ENCODE peak calls at places on chromosome 15, in ten cellular contexts. One of them, this sample, is unnamed. For H3K36me3 and H3K27me3, the result is how much of the 10 kb centered on the place peaks cover.

GRCh38 chr15:60090747-60091146 is 86.6 kb downstream of the FOXB1 start:
- DNase-seq in left ventricle myocardium inferior: no peak
- DNase-seq in brain microvascular endothelial cell: no peak
- DNase-seq in astrocyte: no peak
- DNase-seq in hepatocyte: no peak
- DNase-seq in heart right ventricle: no peak
- DNase-seq in heart left ventricle: no peak
- DNase-seq in IMR-90: no peak
- DNase-seq in GM23338: no peak
- DNase-seq in GM23248: no peak
- DNase-seq in this sample: no peak

GRCh38 chr15:35514759-35515158 is 31.2 kb downstream of the DPH6 start:
- DNase-seq in left ventricle myocardium inferior: no peak
- DNase-seq in brain microvascular endothelial cell: peak
- DNase-seq in astrocyte: peak
- DNase-seq in hepatocyte: no peak
- DNase-seq in heart right ventricle: no peak
- DNase-seq in heart left ventricle: no peak
- DNase-seq in IMR-90: peak
- DNase-seq in GM23338: no peak
- DNase-seq in GM23248: peak
- DNase-seq in this sample: no peak

GRCh38 chr15:97525809-97526208 is 434.7 kb upstream of the ARRDC4 start:
- DNase-seq in left ventricle myocardium inferior: no peak
- DNase-seq in brain microvascular endothelial cell: no peak
- DNase-seq in astrocyte: no peak
- DNase-seq in hepatocyte: no peak
- DNase-seq in heart right ventricle: no peak
- DNase-seq in heart left ventricle: no peak
- DNase-seq in IMR-90: no peak
- DNase-seq in GM23338: no peak
- DNase-seq in GM23248: no peak
- DNase-seq in this sample: no peak

GRCh38 chr15:88032787-88033186 is 223.8 kb downstream of the NTRK3 start:
- DNase-seq in left ventricle myocardium inferior: no peak
- DNase-seq in brain microvascular endothelial cell: no peak
- DNase-seq in astrocyte: peak
- DNase-seq in hepatocyte: no peak
- DNase-seq in heart right ventricle: no peak
- DNase-seq in heart left ventricle: no peak
- DNase-seq in IMR-90: no peak
- DNase-seq in GM23338: no peak
- DNase-seq in GM23248: peak
- DNase-seq in this sample: no peak

GRCh38 chr15:68333775-68334470 is 56.4 kb downstream of the FEM1B start:
- DNase-seq in left ventricle myocardium inferior: peak
- DNase-seq in brain microvascular endothelial cell: peak
- DNase-seq in astrocyte: peak
- DNase-seq in hepatocyte: peak
- DNase-seq in heart right ventricle: peak
- DNase-seq in heart left ventricle: no peak
- DNase-seq in IMR-90: peak
- DNase-seq in GM23338: no peak
- DNase-seq in GM23248: peak
- DNase-seq in this sample: no peak

GRCh38 chr15:63231206-63231605 is 41.8 kb downstream of the RAB8B start:
- DNase-seq in left ventricle myocardium inferior: no peak
- DNase-seq in brain microvascular endothelial cell: no peak
- DNase-seq in astrocyte: no peak
- DNase-seq in hepatocyte: no peak
- DNase-seq in heart right ventricle: no peak
- DNase-seq in heart left ventricle: no peak
- DNase-seq in IMR-90: no peak
- DNase-seq in GM23338: no peak
- DNase-seq in GM23248: no peak
- DNase-seq in this sample: no peak

GRCh38 chr15:26838742-26839460 is 28.0 kb upstream of the GABRA5 start:
- DNase-seq in left ventricle myocardium inferior: no peak
- DNase-seq in brain microvascular endothelial cell: no peak
- DNase-seq in astrocyte: no peak
- DNase-seq in hepatocyte: peak
- DNase-seq in heart right ventricle: no peak
- DNase-seq in heart left ventricle: no peak
- DNase-seq in IMR-90: no peak
- DNase-seq in GM23338: peak
- DNase-seq in GM23248: peak
- DNase-seq in this sample: peak

GRCh38 chr15:37995461-37996347 is 61.3 kb downstream of the TMCO5A start:
- DNase-seq in left ventricle myocardium inferior: no peak
- DNase-seq in brain microvascular endothelial cell: peak
- DNase-seq in astrocyte: peak
- DNase-seq in hepatocyte: peak
- DNase-seq in heart right ventricle: no peak
- DNase-seq in heart left ventricle: no peak
- DNase-seq in IMR-90: peak
- DNase-seq in GM23338: peak
- DNase-seq in GM23248: peak
- DNase-seq in this sample: no peak

GRCh38 chr15:80309769-80310384 is 57.9 kb upstream of the CTXND1 start:
- DNase-seq in left ventricle myocardium inferior: no peak
- DNase-seq in brain microvascular endothelial cell: no peak
- DNase-seq in astrocyte: no peak
- DNase-seq in hepatocyte: peak
- DNase-seq in heart right ventricle: no peak
- DNase-seq in heart left ventricle: no peak
- DNase-seq in IMR-90: peak
- DNase-seq in GM23338: peak
- DNase-seq in GM23248: peak
- DNase-seq in this sample: peak

GRCh38 chr15:51708013-51708412 is 26.7 kb downstream of the SCG3 start:
- DNase-seq in left ventricle myocardium inferior: no peak
- DNase-seq in brain microvascular endothelial cell: no peak
- DNase-seq in astrocyte: no peak
- DNase-seq in hepatocyte: peak
- DNase-seq in heart right ventricle: no peak
- DNase-seq in heart left ventricle: no peak
- DNase-seq in IMR-90: no peak
- DNase-seq in GM23338: no peak
- DNase-seq in GM23248: peak
- DNase-seq in this sample: no peak

GRCh38 chr15:63473999-63474809 is 30.2 kb upstream of the USP3 start:
- DNase-seq in left ventricle myocardium inferior: no peak
- DNase-seq in brain microvascular endothelial cell: peak
- DNase-seq in astrocyte: peak
- DNase-seq in hepatocyte: peak
- DNase-seq in heart right ventricle: no peak
- DNase-seq in heart left ventricle: no peak
- DNase-seq in IMR-90: peak
- DNase-seq in GM23338: peak
- DNase-seq in GM23248: peak
- DNase-seq in this sample: peak

GRCh38 chr15:99755692-99756409 is 22.6 kb upstream of the LYSMD4 start:
- DNase-seq in left ventricle myocardium inferior: no peak
- DNase-seq in brain microvascular endothelial cell: peak
- DNase-seq in astrocyte: peak
- DNase-seq in hepatocyte: peak
- DNase-seq in heart right ventricle: no peak
- DNase-seq in heart left ventricle: peak
- DNase-seq in IMR-90: peak
- DNase-seq in GM23338: peak
- DNase-seq in GM23248: peak
- DNase-seq in this sample: peak

GRCh38 chr15:43132830-43133428 is 457 bp upstream of the TMEM62 start:
- DNase-seq in left ventricle myocardium inferior: no peak
- DNase-seq in brain microvascular endothelial cell: no peak
- DNase-seq in astrocyte: no peak
- DNase-seq in hepatocyte: no peak
- DNase-seq in heart right ventricle: peak
- DNase-seq in heart left ventricle: no peak
- DNase-seq in IMR-90: no peak
- DNase-seq in GM23338: no peak
- DNase-seq in GM23248: no peak
- DNase-seq in this sample: no peak

GRCh38 chr15:64532921-64533320 is 72.5 kb downstream of the ZNF609 start:
- DNase-seq in left ventricle myocardium inferior: no peak
- DNase-seq in brain microvascular endothelial cell: no peak
- DNase-seq in astrocyte: no peak
- DNase-seq in hepatocyte: no peak
- DNase-seq in heart right ventricle: no peak
- DNase-seq in heart left ventricle: no peak
- DNase-seq in IMR-90: no peak
- DNase-seq in GM23338: no peak
- DNase-seq in GM23248: no peak
- DNase-seq in this sample: no peak

GRCh38 chr15:42937143-42937542 is 16.6 kb upstream of the TTBK2 start:
- DNase-seq in left ventricle myocardium inferior: no peak
- DNase-seq in brain microvascular endothelial cell: no peak
- DNase-seq in astrocyte: no peak
- DNase-seq in hepatocyte: no peak
- DNase-seq in heart right ventricle: no peak
- DNase-seq in heart left ventricle: no peak
- DNase-seq in IMR-90: no peak
- DNase-seq in GM23338: no peak
- DNase-seq in GM23248: no peak
- DNase-seq in this sample: no peak

GRCh38 chr15:40150163-40150925 is 10.5 kb upstream of the BUB1B start:
- DNase-seq in left ventricle myocardium inferior: no peak
- DNase-seq in brain microvascular endothelial cell: peak
- DNase-seq in astrocyte: peak
- DNase-seq in hepatocyte: peak
- DNase-seq in heart right ventricle: no peak
- DNase-seq in heart left ventricle: no peak
- DNase-seq in IMR-90: peak
- DNase-seq in GM23338: no peak
- DNase-seq in GM23248: peak
- DNase-seq in this sample: no peak

GRCh38 chr15:89495638-89496145 is 691 bp downstream of the RHCG start:
- DNase-seq in left ventricle myocardium inferior: no peak
- DNase-seq in brain microvascular endothelial cell: no peak
- DNase-seq in astrocyte: no peak
- DNase-seq in hepatocyte: no peak
- DNase-seq in heart right ventricle: no peak
- DNase-seq in heart left ventricle: no peak
- DNase-seq in IMR-90: no peak
- DNase-seq in GM23338: no peak
- DNase-seq in GM23248: no peak
- DNase-seq in this sample: no peak

GRCh38 chr15:35980719-35981118 is 434.8 kb upstream of the DPH6 start:
- DNase-seq in left ventricle myocardium inferior: no peak
- DNase-seq in brain microvascular endothelial cell: no peak
- DNase-seq in astrocyte: peak
- DNase-seq in hepatocyte: peak
- DNase-seq in heart right ventricle: no peak
- DNase-seq in heart left ventricle: no peak
- DNase-seq in IMR-90: peak
- DNase-seq in GM23338: no peak
- DNase-seq in GM23248: peak
- DNase-seq in this sample: no peak

GRCh38 chr15:66514586-66514985 is 9.5 kb downstream of the ZWILCH start:
- DNase-seq in left ventricle myocardium inferior: no peak
- DNase-seq in brain microvascular endothelial cell: no peak
- DNase-seq in astrocyte: no peak
- DNase-seq in hepatocyte: no peak
- DNase-seq in heart right ventricle: no peak
- DNase-seq in heart left ventricle: no peak
- DNase-seq in IMR-90: no peak
- DNase-seq in GM23338: no peak
- DNase-seq in GM23248: no peak
- DNase-seq in this sample: no peak
- H3K36me3 ChIP-seq in left ventricle myocardium inferior: under half
- H3K36me3 ChIP-seq in brain microvascular endothelial cell: under half
- H3K36me3 ChIP-seq in astrocyte: under half
- H3K36me3 ChIP-seq in hepatocyte: under half
- H3K36me3 ChIP-seq in heart right ventricle: under half
- H3K36me3 ChIP-seq in heart left ventricle: under half
- H3K36me3 ChIP-seq in IMR-90: under half
- H3K36me3 ChIP-seq in GM23338: under half
- H3K36me3 ChIP-seq in GM23248: under half
- H3K36me3 ChIP-seq in this sample: under half

GRCh38 chr15:31365655-31366127 is 39.1 kb downstream of the KLF13 start:
- DNase-seq in left ventricle myocardium inferior: peak
- DNase-seq in brain microvascular endothelial cell: peak
- DNase-seq in astrocyte: peak
- DNase-seq in hepatocyte: peak
- DNase-seq in heart right ventricle: peak
- DNase-seq in heart left ventricle: peak
- DNase-seq in IMR-90: peak
- DNase-seq in GM23338: peak
- DNase-seq in GM23248: peak
- DNase-seq in this sample: peak
- H3K4me3 ChIP-seq in left ventricle myocardium inferior: peak
- H3K4me3 ChIP-seq in brain microvascular endothelial cell: no peak
- H3K4me3 ChIP-seq in astrocyte: no peak
- H3K4me3 ChIP-seq in hepatocyte: no peak
- H3K4me3 ChIP-seq in heart right ventricle: peak
- H3K4me3 ChIP-seq in heart left ventricle: peak
- H3K4me3 ChIP-seq in IMR-90: no peak
- H3K4me3 ChIP-seq in GM23338: peak
- H3K4me3 ChIP-seq in GM23248: no peak
- H3K4me3 ChIP-seq in this sample: no peak

DNA sequence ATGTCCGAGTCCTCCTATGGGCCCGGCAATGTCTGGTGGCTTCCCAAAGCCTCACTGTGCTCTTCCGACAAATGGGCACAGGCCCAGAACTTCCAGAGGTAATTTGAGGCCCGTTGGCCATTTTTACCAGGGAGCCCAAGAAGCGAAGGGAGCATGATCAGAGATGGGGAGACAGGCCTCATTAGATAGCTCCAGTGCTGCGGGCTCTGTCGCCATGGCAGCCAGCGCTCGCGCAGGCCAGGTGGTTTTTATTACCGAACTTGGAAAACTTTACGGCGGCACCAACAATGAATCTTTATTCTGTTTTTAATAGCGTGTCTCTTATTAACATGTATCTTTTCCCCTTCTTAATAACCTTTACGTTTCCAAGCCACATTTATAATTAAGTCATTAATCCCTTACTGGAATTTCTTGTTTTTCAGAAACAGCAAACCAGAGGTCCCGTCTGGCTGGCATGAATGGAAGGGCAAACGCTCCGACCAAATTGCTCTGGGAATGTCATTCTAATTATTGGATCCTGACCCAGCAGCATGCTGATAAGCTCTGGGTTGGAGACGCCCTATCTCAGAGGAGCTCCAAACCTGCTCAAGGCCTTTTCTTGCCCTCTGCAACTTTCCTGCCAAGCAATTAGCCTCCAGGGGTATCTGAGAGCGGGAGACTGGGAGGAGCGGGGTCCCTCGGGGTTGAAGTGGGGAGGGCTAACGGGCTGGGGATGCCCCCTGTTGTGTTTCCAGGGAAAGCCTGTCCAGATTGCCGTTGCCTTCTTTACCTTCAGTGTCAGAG is 256.5 kb downstream of the TLE3 start:
- DNase-seq in left ventricle myocardium inferior: no peak
- DNase-seq in brain microvascular endothelial cell: no peak
- DNase-seq in astrocyte: no peak
- DNase-seq in hepatocyte: no peak
- DNase-seq in heart right ventricle: no peak
- DNase-seq in heart left ventricle: no peak
- DNase-seq in IMR-90: no peak
- DNase-seq in GM23338: no peak
- DNase-seq in GM23248: peak
- DNase-seq in this sample: no peak
- H3K27me3 ChIP-seq in left ventricle myocardium inferior: under half
- H3K27me3 ChIP-seq in brain microvascular endothelial cell: under half
- H3K27me3 ChIP-seq in astrocyte: under half
- H3K27me3 ChIP-seq in hepatocyte: under half
- H3K27me3 ChIP-seq in heart right ventricle: under half
- H3K27me3 ChIP-seq in heart left ventricle: under half
- H3K27me3 ChIP-seq in IMR-90: under half
- H3K27me3 ChIP-seq in GM23338: under half
- H3K27me3 ChIP-seq in GM23248: under half
- H3K27me3 ChIP-seq in this sample: under half

GRCh38 chr15:30927148-30927761 is 23.5 kb downstream of the FAN1 start:
- DNase-seq in left ventricle myocardium inferior: no peak
- DNase-seq in brain microvascular endothelial cell: no peak
- DNase-seq in astrocyte: no peak
- DNase-seq in hepatocyte: no peak
- DNase-seq in heart right ventricle: no peak
- DNase-seq in heart left ventricle: no peak
- DNase-seq in IMR-90: no peak
- DNase-seq in GM23338: no peak
- DNase-seq in GM23248: no peak
- DNase-seq in this sample: no peak
- H3K36me3 ChIP-seq in left ventricle myocardium inferior: half or more
- H3K36me3 ChIP-seq in brain microvascular endothelial cell: under half
- H3K36me3 ChIP-seq in astrocyte: under half
- H3K36me3 ChIP-seq in hepatocyte: under half
- H3K36me3 ChIP-seq in heart right ventricle: under half
- H3K36me3 ChIP-seq in heart left ventricle: under half
- H3K36me3 ChIP-seq in IMR-90: half or more
- H3K36me3 ChIP-seq in GM23338: under half
- H3K36me3 ChIP-seq in GM23248: under half
- H3K36me3 ChIP-seq in this sample: under half